ENCODE peak calls at places on chromosomes 13 and 19, in six cellular contexts. Y, L, N, Z, P and S are unnamed samples.

GRCh38 chr13:36807616-36808015 is 11.4 kb upstream of the RFXAP start:
- DNase-seq in Z (no peak), P (no peak), L (no peak), N (no peak), Y (no peak), S (no peak)

GRCh38 chr19:51493776-51494175 is 7.8 kb downstream of the SIGLEC12 start:
- DNase-seq in Y (no peak), L (no peak), N (no peak), P (no peak), Z (no peak), S (no peak)

GRCh38 chr19:48506138-48506733 is 5.4 kb downstream of the LMTK3 start:
- DNase-seq in Y (peak; percentile 56), P (peak; percentile 69), N (no peak), Z (peak; percentile 85), L (no peak), S (peak; percentile 65)

GRCh38 chr19:5623397-5624153 is 692 bp downstream of the SAFB start:
- DNase-seq in P (peak; percentile 27), Z (no peak), Y (no peak), L (no peak), N (no peak), S (peak; percentile 17)

GRCh38 chr19:6674868-6675305 is 4.9 kb upstream of the TNFSF14 start:
- DNase-seq in P (peak; percentile 97), Y (peak; percentile 50), N (peak; percentile 78), Z (peak; percentile 88), L (peak; percentile 51), S (peak; percentile 93)

GRCh38 chr13:22561581-22561980 is 619.2 kb upstream of the SGCG start:
- DNase-seq in P (no peak), N (no peak), Z (no peak), Y (no peak), L (no peak), S (no peak)

GRCh38 chr13:42494157-42494556 is 79.8 kb upstream of the TNFSF11 start:
- DNase-seq in L (no peak), N (no peak), P (no peak), Z (no peak), Y (no peak), S (no peak)

GRCh38 chr13:63026285-63026797 is 1610.7 kb upstream of the PCDH20 start:
- DNase-seq in Z (no peak), L (no peak), P (no peak), Y (no peak), N (no peak), S (no peak)

GRCh38 chr19:42683917-42684513 is 56.3 kb downstream of the PSG3 start:
- DNase-seq in L (no peak), N (peak; percentile 7), Z (peak; percentile 61), P (peak; percentile 36), Y (peak; percentile 31), S (peak; percentile 42)

DNA sequence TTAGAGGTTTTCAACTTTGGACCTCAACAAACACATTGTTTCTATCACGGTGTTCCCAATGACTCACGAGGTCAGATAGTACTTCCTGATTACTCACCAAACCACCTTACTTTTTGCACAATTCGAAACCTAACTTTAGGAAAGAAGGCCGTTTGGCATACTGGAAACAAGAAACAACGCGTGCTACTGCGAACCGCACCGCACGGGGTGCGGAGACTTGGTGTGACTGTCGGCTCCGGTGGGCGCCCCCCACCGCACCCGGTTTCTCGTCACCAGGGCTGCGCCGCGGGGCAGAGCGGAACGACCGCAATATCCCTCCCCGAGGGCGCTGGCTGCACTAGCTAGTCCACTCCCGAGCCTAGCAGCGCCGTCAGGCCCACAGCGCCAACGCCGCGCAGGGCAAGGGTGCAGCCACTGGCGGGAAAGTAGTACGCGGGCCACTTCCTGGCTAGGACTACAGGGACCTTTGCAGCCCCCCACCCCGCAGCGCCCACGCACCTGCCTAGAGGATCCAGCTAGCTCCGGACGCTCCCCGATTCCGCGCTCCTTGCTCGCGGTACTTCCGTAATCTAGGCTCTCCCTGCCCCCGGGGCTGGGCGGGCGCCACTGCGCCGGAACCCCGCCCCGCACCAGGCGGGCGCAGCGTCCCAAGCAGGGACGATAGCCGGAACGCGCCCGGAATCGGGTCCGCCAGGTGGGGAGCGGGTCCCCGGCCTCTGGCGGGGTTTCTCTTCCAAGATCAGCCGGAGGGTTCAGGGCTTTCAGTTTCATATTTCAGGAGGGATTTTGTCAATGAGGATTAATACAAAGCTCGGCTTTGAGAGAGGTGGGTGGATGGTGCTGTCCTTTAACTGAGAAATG is at the start of gene PARP4:
- DNase-seq in Y (peak; percentile 81), L (peak; percentile 82), N (peak; percentile 62), P (peak; percentile 67), Z (peak; percentile 91), S (peak; percentile 87)
- TF ChIP-seq CTCF in Y (no peak), L (no peak), N (no peak), P (no peak), Z (no peak), S (no peak)

GRCh38 chr19:10290876-10291553 is 1.3 kb downstream of the ICAM5 start:
- DNase-seq in Y (peak; percentile 41), P (peak; percentile 32), Z (peak; percentile 76), N (peak; percentile 51), L (peak; percentile 75), S (peak; percentile 69)
- H3K4me3 ChIP-seq in Y (peak overlapping the region; percentile 58), P (peak overlapping the region; percentile 55), Z (peak overlapping the region; percentile 71), N (peak overlapping the region; percentile 47), L (peak overlapping the region; percentile 60), S (peak overlapping the region; percentile 75)

GRCh38 chr13:29266261-29266660 is 329.2 kb downstream of the SLC7A1 start:
- DNase-seq in Y (no peak), Z (no peak), N (no peak), L (no peak), P (no peak), S (no peak)
- TF ChIP-seq CTCF in Y (no peak), Z (no peak), N (no peak), L (no peak), P (no peak), S (no peak)

DNA sequence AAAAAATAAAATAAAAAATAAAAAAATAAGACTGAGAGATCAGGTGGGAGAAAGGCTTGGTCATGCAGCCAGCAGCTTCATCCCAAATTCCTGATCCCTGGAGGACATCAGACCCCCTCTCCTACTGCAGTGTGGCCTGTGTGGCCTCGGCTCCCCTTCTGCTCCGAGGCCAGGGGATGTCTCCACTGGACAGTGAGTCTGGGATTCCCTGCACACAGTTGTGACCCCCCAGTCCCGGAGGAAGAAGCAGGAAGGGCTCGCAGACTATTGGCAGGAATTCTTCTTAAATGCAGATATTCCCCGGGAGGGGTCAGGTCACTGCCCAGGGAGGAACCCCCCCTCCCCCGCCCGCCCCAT is 41.9 kb downstream of the ZNF627 start:
- DNase-seq in N (no peak), P (no peak), L (no peak), Z (no peak), Y (no peak), S (no peak)
- H3K4me3 ChIP-seq in N (no peak overlapping the region), P (peak overlapping the region; percentile 95), L (peak overlapping the region; percentile 77), Z (peak overlapping the region; percentile 96), Y (no peak overlapping the region), S (peak overlapping the region; percentile 68)

GRCh38 chr13:31209819-31210209 is 10.0 kb downstream of the B3GLCT start:
- DNase-seq in Y (no peak), P (no peak), L (no peak), N (no peak), Z (no peak), S (no peak)

GRCh38 chr13:31207630-31208549 is 8.1 kb downstream of the B3GLCT start:
- DNase-seq in Z (no peak), L (peak; percentile 73), P (no peak), N (no peak), Y (peak; percentile 68), S (peak; percentile 24)

GRCh38 chr13:31204592-31204991 is 4.8 kb downstream of the B3GLCT start:
- DNase-seq in Z (no peak), L (no peak), P (no peak), Y (peak; percentile 61), N (no peak), S (no peak)

GRCh38 chr13:31209172-31209818 is 9.5 kb downstream of the B3GLCT start:
- DNase-seq in N (no peak), P (no peak), Z (peak; percentile 43), L (peak; percentile 91), Y (peak; percentile 58), S (no peak)

GRCh38 chr13:31208554-31209122 is 8.9 kb downstream of the B3GLCT start:
- DNase-seq in N (no peak), P (no peak), Y (no peak), L (no peak), Z (no peak), S (no peak)
- TF ChIP-seq CTCF in N (no peak), P (no peak), Y (no peak), L (no peak), Z (no peak), S (no peak)

DNA sequence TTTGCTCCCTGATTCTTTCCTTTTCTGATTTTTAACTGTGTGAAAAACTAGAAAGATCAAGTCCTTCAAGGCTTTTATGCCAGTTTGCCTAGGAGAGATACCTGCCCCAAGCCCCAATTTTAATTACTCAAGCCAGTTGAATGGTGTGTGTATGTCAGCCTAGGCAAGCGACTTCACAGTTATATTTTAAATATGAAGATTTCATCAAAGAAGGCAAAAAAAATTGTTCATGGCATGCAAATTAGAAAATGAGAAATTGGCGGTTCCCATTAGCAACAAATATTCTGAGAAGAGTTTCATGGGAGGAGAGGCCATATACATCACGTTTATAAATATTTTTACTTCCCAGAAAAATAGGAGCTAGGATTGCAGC is 167.6 kb downstream of the SLC7A1 start:
- DNase-seq in N (no peak), P (no peak), L (no peak), Y (no peak), Z (no peak), S (no peak)
- H3K4me3 ChIP-seq in N (no peak overlapping the region), P (no peak overlapping the region), L (peak overlapping the region; percentile 42), Y (peak overlapping the region; percentile 56), Z (peak overlapping the region; percentile 66), S (no peak overlapping the region)

DNA sequence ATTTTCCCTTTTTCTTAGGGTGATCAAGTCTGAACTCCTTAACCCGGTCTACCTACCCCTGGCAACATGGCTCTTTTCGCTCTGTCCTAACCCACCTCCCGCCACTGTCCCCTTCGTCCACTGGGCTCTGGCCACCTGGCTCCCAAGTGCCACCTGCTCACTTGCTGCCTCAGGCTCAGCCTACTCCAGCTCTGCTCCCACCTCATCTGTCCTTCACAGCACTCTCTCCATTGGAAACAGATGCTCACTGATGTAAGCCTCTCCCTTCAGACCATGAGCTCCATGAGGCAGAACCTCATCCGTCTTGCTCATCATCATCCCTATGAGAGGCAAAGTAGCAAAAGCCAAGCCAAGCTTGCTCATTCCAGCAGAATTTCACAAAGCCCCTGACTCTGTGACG is 35.2 kb upstream of the AMER2 start:
- DNase-seq in P (no peak), Y (no peak), N (no peak), L (no peak), Z (no peak), S (no peak)
- TF ChIP-seq CTCF in P (no peak), Y (no peak), N (no peak), L (no peak), Z (no peak), S (no peak)